ENCODE peak calls at places on chromosomes 4 and X, in six cellular contexts. T is GM10248, E is tibial nerve, N is prostate gland, W is left ventricle myocardium inferior, R is progenitor cell of endocrine pancreas. S is an unnamed sample.

GRCh38 chr4:188989371-188989770 is 850.1 kb downstream of the TRIML1 start:
- DNase-seq in T (no peak), E (no peak), N (no peak), W (no peak), R (no peak), S (no peak)

GRCh38 chr4:8646296-8647093 is 53.9 kb downstream of the CPZ start:
- DNase-seq in T (no peak), E (no peak), N (no peak), W (no peak), R (no peak), S (no peak)

GRCh38 chrX:100410901-100411801 is 1.1 kb upstream of the PCDH19 start:
- DNase-seq in T (peak), E (no peak), N (no peak), W (no peak), R (no peak), S (peak)

GRCh38 chrX:15242899-15243555 is 26.9 kb downstream of the ASB9 start:
- DNase-seq in T (peak), E (peak), N (peak), W (no peak), R (no peak), S (peak)

GRCh38 chrX:68163446-68163845 is 269.8 kb downstream of the OPHN1 start:
- DNase-seq in T (no peak), E (no peak), N (no peak), W (no peak), R (no peak), S (no peak)

GRCh38 chrX:13468096-13468495 is 101.3 kb upstream of the EGFL6 start:
- DNase-seq in T (no peak), E (no peak), N (no peak), W (no peak), R (no peak), S (no peak)

GRCh38 chr4:2042207-2042946 is 16.8 kb upstream of the NAT8L start:
- DNase-seq in T (peak), E (no peak), N (no peak), W (no peak), R (no peak), S (peak)

GRCh38 chrX:1598021-1598875 is 6.8 kb downstream of the AKAP17A start:
- DNase-seq in T (peak), E (no peak), N (no peak), W (no peak), R (no peak), S (no peak)

GRCh38 chr4:83212041-83212851 is 72.4 kb downstream of the COQ2 start:
- DNase-seq in T (peak), E (no peak), N (no peak), W (no peak), R (no peak), S (no peak)

GRCh38 chr4:39591290-39591689 is 47.4 kb downstream of the SMIM14 start:
- DNase-seq in T (no peak), E (no peak), N (peak), W (no peak), R (no peak), S (no peak)

GRCh38 chr4:40856836-40857362 is 107.1 kb downstream of the NSUN7 start:
- DNase-seq in T (peak), E (peak), N (peak), W (peak), R (peak), S (peak)

GRCh38 chrX:106341823-106342222 is 173.7 kb downstream of the PWWP3B start:
- DNase-seq in T (no peak), E (no peak), N (no peak), W (no peak), R (no peak), S (no peak)

GRCh38 chr4:101806914-101807313 is 16.4 kb downstream of the BANK1 start:
- DNase-seq in T (peak), E (no peak), N (no peak), W (no peak), R (no peak), S (no peak)

GRCh38 chr4:78846258-78846657 is 70.1 kb downstream of the BMP2K start:
- DNase-seq in T (no peak), E (no peak), N (no peak), W (no peak), R (no peak), S (no peak)

GRCh38 chrX:100353326-100353725 is 56.7 kb downstream of the PCDH19 start:
- DNase-seq in T (no peak), E (no peak), N (no peak), W (no peak), R (no peak), S (no peak)

GRCh38 chr4:157014621-157015591 is 43.3 kb upstream of the PDGFC start:
- DNase-seq in T (no peak), E (no peak), N (no peak), W (no peak), R (no peak), S (no peak)

GRCh38 chrX:72131317-72132294 is at the start of gene RTL5:
- DNase-seq in T (peak), E (peak), N (peak), W (peak), R (peak), S (peak)

GRCh38 chr4:142474398-142475087 is 371.6 kb downstream of the INPP4B start:
- DNase-seq in T (no peak), E (no peak), N (no peak), W (no peak), R (no peak), S (no peak)

GRCh38 chrX:45806410-45807121 is 605.9 kb upstream of the DIPK2B start:
- DNase-seq in T (peak), E (no peak), N (no peak), W (no peak), R (no peak), S (no peak)

GRCh38 chr4:27668001-27668400 is 807.4 kb downstream of the STIM2 start:
- DNase-seq in T (no peak), E (no peak), N (no peak), W (no peak), R (no peak), S (no peak)

GRCh38 chr4:113758361-113758760 is 3.2 kb downstream of the CAMK2D start:
- DNase-seq in T (no peak), E (no peak), N (no peak), W (no peak), R (no peak), S (no peak)

GRCh38 chr4:176286728-176287127 is 17.7 kb upstream of the ASB5 start:
- DNase-seq in T (no peak), E (no peak), N (no peak), W (no peak), R (no peak), S (no peak)

GRCh38 chr4:10105920-10106319 is 10.7 kb downstream of the WDR1 start:
- DNase-seq in T (no peak), E (no peak), N (no peak), W (no peak), R (no peak), S (no peak)

GRCh38 chr4:84151574-84151973 is 347.5 kb downstream of the NKX6-1 start:
- DNase-seq in T (no peak), E (no peak), N (no peak), W (no peak), R (no peak), S (no peak)

GRCh38 chr4:25915359-25915716 is 1.3 kb downstream of the SMIM20 start:
- DNase-seq in T (no peak), E (peak), N (no peak), W (no peak), R (no peak), S (no peak)

GRCh38 chr4:7189475-7190277 is 2.7 kb upstream of the SORCS2 start:
- DNase-seq in T (no peak), E (no peak), N (no peak), W (no peak), R (no peak), S (no peak)

GRCh38 chr4:5365071-5366008 is 314.1 kb downstream of the STK32B start:
- DNase-seq in T (no peak), E (no peak), N (peak), W (no peak), R (no peak), S (no peak)

GRCh38 chr4:168199262-168199957 is 107.1 kb downstream of the ANXA10 start:
- DNase-seq in T (no peak), E (no peak), N (no peak), W (no peak), R (no peak), S (no peak)

GRCh38 chr4:45751877-45752276 is 372.0 kb downstream of the GABRG1 start:
- DNase-seq in T (no peak), E (no peak), N (no peak), W (no peak), R (no peak), S (no peak)

GRCh38 chrX:107602694-107603239 is 25.5 kb upstream of the PRPS1 start:
- DNase-seq in T (no peak), E (no peak), N (no peak), W (peak), R (no peak), S (no peak)

GRCh38 chr4:151092488-151092887 is 6.9 kb upstream of the RPS3A start:
- DNase-seq in T (no peak), E (no peak), N (no peak), W (no peak), R (no peak), S (no peak)

GRCh38 chrX:2374086-2374485 is 126.7 kb downstream of the DHRSX start:
- DNase-seq in T (no peak), E (no peak), N (no peak), W (no peak), R (no peak), S (no peak)

GRCh38 chrX:19593684-19594083 is 78.4 kb upstream of the MAP3K15 start:
- DNase-seq in T (no peak), E (peak), N (no peak), W (no peak), R (no peak), S (no peak)

GRCh38 chrX:50450324-50450723 is 20.3 kb downstream of the DGKK start:
- DNase-seq in T (no peak), E (no peak), N (no peak), W (no peak), R (no peak), S (no peak)

GRCh38 chr4:84298023-84298718 is 200.9 kb downstream of the NKX6-1 start:
- DNase-seq in T (no peak), E (no peak), N (no peak), W (no peak), R (no peak), S (no peak)

GRCh38 chr4:10619220-10619619 is 65.3 kb downstream of the CLNK start:
- DNase-seq in T (no peak), E (no peak), N (peak), W (no peak), R (no peak), S (no peak)

GRCh38 chrX:121160987-121161386 is 113.6 kb downstream of the GLUD2 start:
- DNase-seq in T (peak), E (no peak), N (no peak), W (no peak), R (no peak), S (no peak)

GRCh38 chrX:49155243-49155899 is 7.2 kb upstream of the MAGIX start:
- DNase-seq in T (no peak), E (no peak), N (peak), W (no peak), R (no peak), S (no peak)

GRCh38 chr4:110033994-110034393 is 121.3 kb downstream of the EGF start:
- DNase-seq in T (peak), E (peak), N (no peak), W (no peak), R (no peak), S (no peak)

GRCh38 chrX:104347860-104348259 is 93.1 kb upstream of the ESX1 start:
- DNase-seq in T (no peak), E (no peak), N (no peak), W (no peak), R (no peak), S (no peak)

GRCh38 chr4:98204236-98204553 is 57.0 kb upstream of the RAP1GDS1 start:
- DNase-seq in T (peak), E (no peak), N (no peak), W (no peak), R (no peak), S (no peak)

GRCh38 chr4:98193459-98194105 is 50.3 kb upstream of the STPG2 start:
- DNase-seq in T (no peak), E (no peak), N (no peak), W (no peak), R (no peak), S (no peak)

GRCh38 chr4:98203406-98204235 is 57.6 kb upstream of the RAP1GDS1 start:
- DNase-seq in T (peak), E (no peak), N (no peak), W (no peak), R (no peak), S (no peak)

GRCh38 chr4:98199247-98199646 is 56.0 kb upstream of the STPG2 start:
- DNase-seq in T (no peak), E (no peak), N (no peak), W (peak), R (no peak), S (no peak)
- TF ChIP-seq CTCF in T (no peak), E (no peak), N (no peak), W (peak), R (no peak), S (no peak)

GRCh38 chr4:132332932-132333722 is 816.0 kb upstream of the PCDH10 start:
- DNase-seq in T (no peak), E (no peak), N (no peak), W (no peak), R (no peak), S (no peak)
- TF ChIP-seq CTCF in T (peak), E (no peak), N (no peak), W (no peak), R (peak), S (peak)

GRCh38 chrX:115949900-115950822 is 220.4 kb upstream of the AGTR2 start:
- DNase-seq in T (no peak), E (no peak), N (no peak), W (no peak), R (no peak), S (no peak)

GRCh38 chrX:115952417-115953092 is 218.0 kb upstream of the AGTR2 start:
- DNase-seq in T (no peak), E (no peak), N (no peak), W (no peak), R (no peak), S (no peak)

GRCh38 chrX:115946059-115946458 is 224.5 kb upstream of the AGTR2 start:
- DNase-seq in T (no peak), E (no peak), N (no peak), W (no peak), R (no peak), S (no peak)

DNA sequence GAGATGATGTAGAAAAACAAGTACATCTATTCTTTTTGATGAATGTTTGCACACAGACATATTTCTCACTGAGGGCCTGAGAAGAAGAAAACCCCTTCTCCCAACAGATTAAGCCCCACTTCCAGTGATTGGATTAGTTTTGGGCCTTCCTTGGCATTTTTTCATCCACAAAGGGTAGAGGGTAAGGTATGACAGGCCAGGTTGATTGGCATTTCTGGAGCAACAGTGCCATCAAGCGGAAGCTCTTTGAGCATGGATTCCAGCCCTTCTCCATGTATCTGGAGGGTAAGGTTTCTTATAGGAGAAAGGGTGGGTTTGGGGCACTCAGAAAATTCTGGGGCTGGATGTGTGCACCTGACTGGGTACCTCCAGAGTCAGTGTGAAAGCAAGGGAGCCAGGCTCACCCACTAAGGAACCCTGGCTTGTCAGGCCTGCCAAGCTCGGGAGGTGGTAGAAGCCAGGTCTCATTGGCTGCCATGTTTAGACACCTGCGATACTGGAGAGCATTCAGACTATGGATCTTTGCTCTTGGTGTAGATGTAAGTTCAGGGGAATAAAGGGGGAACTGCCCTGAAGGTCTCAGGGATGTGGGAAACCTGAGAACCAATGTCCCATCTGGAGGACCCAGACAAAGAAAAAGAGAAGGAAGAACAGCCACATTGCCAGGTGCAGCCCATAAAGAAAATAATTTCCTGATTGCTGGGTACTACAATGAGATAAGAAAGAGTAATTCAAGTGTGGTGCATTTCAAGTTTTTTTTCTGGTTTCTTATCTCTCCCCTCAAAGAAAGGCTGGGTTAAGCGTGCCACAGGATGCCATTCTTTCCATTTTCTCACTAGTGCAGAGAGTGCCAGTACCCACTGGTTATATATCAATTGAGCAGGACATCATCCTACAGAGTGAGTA is 222.3 kb upstream of the AGTR2 start:
- DNase-seq in T (no peak), E (no peak), N (no peak), W (no peak), R (no peak), S (no peak)
- TF ChIP-seq CTCF in T (no peak), E (no peak), N (no peak), W (no peak), R (no peak), S (no peak)

GRCh38 chr4:183600189-183600685 is 58.7 kb downstream of the RWDD4 start:
- DNase-seq in T (no peak), E (no peak), N (no peak), W (no peak), R (no peak), S (no peak)
- TF ChIP-seq CTCF in T (no peak), E (no peak), N (no peak), W (peak), R (peak), S (no peak)

S was measured in glutamatergic neuron.